ENCODE peak calls at places on chromosome 7, in five cellular contexts. T is IMR-90, M is H1, Q is HepG2, J is K562. O is an unnamed sample.

GRCh38 chr7:157497744-157498541 is 161.1 kb downstream of the DNAJB6 start:
- DNase-seq in T (no peak), M (no peak), Q (no peak), J (no peak), O (no peak)

GRCh38 chr7:153327683-153328082 is 568.1 kb downstream of the ACTR3B start:
- DNase-seq in T (no peak), M (no peak), Q (no peak), J (no peak), O (no peak)

GRCh38 chr7:131546583-131547111 is 9.8 kb downstream of the PODXL start:
- DNase-seq in T (no peak), M (peak), Q (peak), J (peak), O (no peak)

GRCh38 chr7:30932562-30932961 is 20.9 kb downstream of the AQP1 start:
- DNase-seq in T (no peak), M (no peak), Q (no peak), J (peak), O (no peak)

GRCh38 chr7:134527979-134528371 is 608 bp downstream of the AKR1B10 start:
- DNase-seq in T (peak), M (no peak), Q (peak), J (no peak), O (no peak)

GRCh38 chr7:47035522-47035921 is 546.4 kb downstream of the TNS3 start:
- DNase-seq in T (no peak), M (no peak), Q (no peak), J (no peak), O (no peak)

GRCh38 chr7:107269815-107270214 is 101.0 kb downstream of the HBP1 start:
- DNase-seq in T (no peak), M (no peak), Q (no peak), J (no peak), O (no peak)

GRCh38 chr7:41501466-41501865 is 201.4 kb downstream of the INHBA start:
- DNase-seq in T (no peak), M (no peak), Q (no peak), J (no peak), O (no peak)

GRCh38 chr7:135661311-135662122 is 797 bp upstream of the STMP1 start:
- DNase-seq in T (no peak), M (no peak), Q (peak), J (peak), O (no peak)

GRCh38 chr7:129431911-129432643 is 2.2 kb upstream of the STRIP2 start:
- DNase-seq in T (no peak), M (no peak), Q (no peak), J (no peak), O (no peak)

GRCh38 chr7:130008941-130009847 is 42.0 kb downstream of the ZC3HC1 start:
- DNase-seq in T (peak), M (no peak), Q (peak), J (no peak), O (peak)

GRCh38 chr7:117385340-117386124 is 41.8 kb downstream of the ASZ1 start:
- DNase-seq in T (peak), M (no peak), Q (no peak), J (no peak), O (no peak)

GRCh38 chr7:128217030-128217805 is 23.9 kb upstream of the LEP start:
- DNase-seq in T (peak), M (no peak), Q (no peak), J (peak), O (peak)

GRCh38 chr7:356087-356486 is 66.1 kb downstream of the FOXL3 start:
- DNase-seq in T (no peak), M (no peak), Q (no peak), J (no peak), O (no peak)

GRCh38 chr7:47816647-47817046 is 131.6 kb downstream of the PKD1L1 start:
- DNase-seq in T (peak), M (no peak), Q (peak), J (no peak), O (no peak)

GRCh38 chr7:136171233-136171632 is 194.1 kb upstream of the MTPN start:
- DNase-seq in T (no peak), M (no peak), Q (no peak), J (no peak), O (no peak)

GRCh38 chr7:1234794-1235500 is 2.3 kb downstream of the UNCX start:
- DNase-seq in T (no peak), M (peak), Q (no peak), J (no peak), O (peak)

GRCh38 chr7:137151056-137151731 is 192.3 kb downstream of the PTN start:
- DNase-seq in T (peak), M (no peak), Q (no peak), J (no peak), O (no peak)

GRCh38 chr7:55158983-55159382 is 140.2 kb downstream of the EGFR start:
- DNase-seq in T (no peak), M (no peak), Q (no peak), J (no peak), O (no peak)

GRCh38 chr7:15602236-15602635 is 40.4 kb upstream of the AGMO start:
- DNase-seq in T (no peak), M (no peak), Q (no peak), J (no peak), O (no peak)

GRCh38 chr7:39656415-39656814 is 33.0 kb downstream of the RALA start:
- DNase-seq in T (no peak), M (no peak), Q (no peak), J (no peak), O (no peak)

GRCh38 chr7:39651262-39651661 is 27.9 kb downstream of the RALA start:
- DNase-seq in T (peak), M (no peak), Q (no peak), J (no peak), O (no peak)

GRCh38 chr7:39645482-39646407 is 22.4 kb downstream of the RALA start:
- DNase-seq in T (no peak), M (no peak), Q (no peak), J (no peak), O (no peak)

GRCh38 chr7:39647816-39648215 is 24.4 kb downstream of the RALA start:
- DNase-seq in T (no peak), M (no peak), Q (no peak), J (no peak), O (no peak)

DNA sequence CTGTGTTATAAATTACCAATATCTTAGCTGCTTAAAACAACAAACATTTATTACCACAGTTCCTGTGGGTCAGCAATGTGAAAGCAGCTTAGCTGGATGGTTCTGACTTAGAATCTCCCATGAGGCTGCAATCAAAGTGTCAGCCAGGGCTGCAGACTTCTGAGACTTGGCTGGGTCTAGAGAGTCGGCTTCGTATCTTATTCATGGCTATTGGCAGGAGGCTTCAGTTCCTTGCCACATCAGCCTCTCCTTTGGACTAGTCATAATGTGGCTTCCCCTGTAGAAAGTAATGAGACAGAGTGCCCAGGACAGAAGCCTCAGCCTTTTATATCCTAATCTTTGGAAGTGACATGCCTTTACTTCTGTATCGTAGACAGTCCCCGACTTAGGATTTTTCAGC is 27.3 kb downstream of the RALA start:
- DNase-seq in T (peak), M (no peak), Q (no peak), J (no peak), O (no peak)
- TF ChIP-seq MAFK in T (peak), M (no peak), Q (no peak), J (no peak), O (no peak)

DNA sequence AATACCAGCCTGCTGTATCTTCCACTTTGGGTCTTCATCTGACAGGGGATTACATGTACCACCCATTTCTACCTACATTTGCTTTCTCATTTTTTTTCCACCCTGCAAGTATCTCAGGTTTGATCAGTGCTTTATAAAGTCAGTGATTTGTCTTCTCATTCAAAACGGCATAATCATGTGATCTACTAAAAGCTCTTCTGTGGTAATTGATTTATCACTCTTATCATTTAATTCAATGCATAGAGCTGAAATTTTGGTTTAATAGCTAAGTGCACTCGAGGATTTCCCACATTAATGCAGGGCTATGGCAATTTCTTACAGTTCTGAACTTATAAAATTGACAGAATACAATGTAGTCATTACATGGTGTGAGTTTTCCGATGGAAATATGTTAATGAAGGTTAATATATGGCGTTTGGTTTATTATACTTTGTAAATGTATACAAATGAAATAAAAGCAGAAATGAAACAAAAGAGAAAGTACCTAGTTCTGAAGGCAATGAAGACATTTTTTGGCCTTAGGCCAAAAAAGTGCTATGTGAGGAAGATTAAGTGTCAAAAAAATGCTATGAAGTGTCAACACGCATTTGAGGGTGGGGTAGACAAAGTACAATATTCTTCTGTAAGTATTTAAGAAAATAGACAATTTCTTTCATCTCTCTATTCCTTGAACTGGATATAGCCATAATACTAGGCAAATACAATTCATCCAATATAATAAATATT is 457.3 kb downstream of the ETV1 start:
- DNase-seq in T (no peak), M (no peak), Q (no peak), J (no peak), O (no peak)
- TF ChIP-seq MAFK in T (no peak), M (no peak), Q (no peak), J (no peak), O (no peak)

GRCh38 chr7:92835140-92835850 is 1.1 kb downstream of the CDK6 start:
- DNase-seq in T (peak), M (no peak), Q (peak), J (peak), O (peak)
- TF ChIP-seq MAFK in T (no peak), M (no peak), Q (no peak), J (no peak), O (no peak)

DNA sequence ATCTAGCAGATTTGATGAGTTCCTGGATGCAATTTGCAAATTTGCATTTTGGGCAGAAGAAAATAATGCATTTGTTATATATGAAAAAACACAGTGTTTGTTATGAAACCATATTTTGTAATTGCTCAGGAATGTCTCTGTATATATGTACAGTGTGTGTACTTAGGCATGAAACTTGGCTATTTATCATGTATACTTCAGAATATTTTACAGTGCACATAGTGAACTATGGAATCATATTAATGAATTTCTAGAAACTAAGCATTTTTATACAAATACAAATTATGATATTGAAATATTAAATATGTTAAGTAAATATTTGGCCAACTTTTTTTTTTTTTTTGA is 107.5 kb downstream of the TWIST1 start:
- DNase-seq in T (peak), M (no peak), Q (no peak), J (no peak), O (no peak)
- TF ChIP-seq MAFK in T (no peak), M (no peak), Q (no peak), J (no peak), O (no peak)

O was measured in A549.